ENCODE peak calls at places on chromosomes 2 and 18, in four cellular contexts. One of them, this sample, is unnamed.

GRCh38 chr2:85623991-85624390 is 8.0 kb downstream of the USP39 start:
- DNase-seq in K562: no peak
- DNase-seq in SK-N-SH: no peak
- DNase-seq in HepG2: no peak
- DNase-seq in this sample: no peak

GRCh38 chr2:105864262-105864661 is 119.5 kb downstream of the NCK2 start:
- DNase-seq in K562: no peak
- DNase-seq in SK-N-SH: no peak
- DNase-seq in HepG2: no peak
- DNase-seq in this sample: no peak

GRCh38 chr2:159617651-159618050 is 1.3 kb upstream of the BAZ2B start:
- DNase-seq in K562: no peak
- DNase-seq in HepG2: no peak
- DNase-seq in SK-N-SH: peak
- DNase-seq in this sample: no peak

GRCh38 chr2:18837233-18837632 is 247.9 kb upstream of the NT5C1B start:
- DNase-seq in SK-N-SH: no peak
- DNase-seq in K562: no peak
- DNase-seq in HepG2: no peak
- DNase-seq in this sample: no peak

GRCh38 chr18:62389761-62390481 is 64.8 kb downstream of the TNFRSF11A start:
- DNase-seq in SK-N-SH: no peak
- DNase-seq in HepG2: no peak
- DNase-seq in K562: peak
- DNase-seq in this sample: no peak

GRCh38 chr2:118970396-118971135 is 28.6 kb downstream of the MARCO start:
- DNase-seq in SK-N-SH: no peak
- DNase-seq in K562: no peak
- DNase-seq in HepG2: no peak
- DNase-seq in this sample: no peak

GRCh38 chr2:114293355-114293754 is 149.1 kb upstream of the DPP10 start:
- DNase-seq in K562: no peak
- DNase-seq in SK-N-SH: no peak
- DNase-seq in HepG2: no peak
- DNase-seq in this sample: no peak

GRCh38 chr2:21676676-21677075 is 552.9 kb downstream of the TDRD15 start:
- DNase-seq in HepG2: no peak
- DNase-seq in K562: no peak
- DNase-seq in SK-N-SH: no peak
- DNase-seq in this sample: no peak

GRCh38 chr2:195056001-195056400 is 601.0 kb upstream of the SLC39A10 start:
- DNase-seq in K562: no peak
- DNase-seq in HepG2: no peak
- DNase-seq in SK-N-SH: no peak
- DNase-seq in this sample: no peak

GRCh38 chr18:58412844-58413666 is 215.8 kb downstream of the ALPK2 start:
- DNase-seq in K562: no peak
- DNase-seq in SK-N-SH: no peak
- DNase-seq in HepG2: no peak
- DNase-seq in this sample: no peak

GRCh38 chr2:202194418-202194817 is 44.0 kb downstream of the SUMO1 start:
- DNase-seq in K562: no peak
- DNase-seq in SK-N-SH: no peak
- DNase-seq in HepG2: no peak
- DNase-seq in this sample: no peak

GRCh38 chr2:3960106-3960505 is 256.7 kb downstream of the DCDC2C start:
- DNase-seq in SK-N-SH: no peak
- DNase-seq in K562: no peak
- DNase-seq in HepG2: no peak
- DNase-seq in this sample: no peak

GRCh38 chr2:105697781-105698449 is 46.8 kb upstream of the NCK2 start:
- DNase-seq in SK-N-SH: no peak
- DNase-seq in HepG2: peak
- DNase-seq in K562: no peak
- DNase-seq in this sample: no peak

GRCh38 chr18:23662309-23663263 is at the start of gene ANKRD29:
- DNase-seq in K562: no peak
- DNase-seq in SK-N-SH: peak
- DNase-seq in HepG2: no peak
- DNase-seq in this sample: no peak

GRCh38 chr2:70201831-70202230 is 11.0 kb upstream of the C2orf42 start:
- DNase-seq in HepG2: no peak
- DNase-seq in K562: no peak
- DNase-seq in SK-N-SH: no peak
- DNase-seq in this sample: no peak

GRCh38 chr18:38634117-38634516 is 1068.5 kb upstream of the CELF4 start:
- DNase-seq in SK-N-SH: no peak
- DNase-seq in K562: no peak
- DNase-seq in HepG2: no peak
- DNase-seq in this sample: no peak

GRCh38 chr2:226461981-226462380 is 337.6 kb downstream of the IRS1 start:
- DNase-seq in SK-N-SH: no peak
- DNase-seq in HepG2: no peak
- DNase-seq in K562: no peak
- DNase-seq in this sample: no peak

GRCh38 chr2:229713371-229714079 is 830 bp downstream of the DNER start:
- DNase-seq in K562: no peak
- DNase-seq in HepG2: no peak
- DNase-seq in SK-N-SH: peak
- DNase-seq in this sample: no peak

GRCh38 chr2:237596856-237597679 is 6.5 kb upstream of the RAB17 start:
- DNase-seq in K562: no peak
- DNase-seq in HepG2: no peak
- DNase-seq in SK-N-SH: no peak
- DNase-seq in this sample: no peak

GRCh38 chr2:162938387-162938786 is 99.8 kb upstream of the KCNH7 start:
- DNase-seq in HepG2: no peak
- DNase-seq in SK-N-SH: no peak
- DNase-seq in K562: no peak
- DNase-seq in this sample: no peak

GRCh38 chr2:240916571-240917008 is 10.5 kb downstream of the CROCC2 start:
- DNase-seq in SK-N-SH: peak
- DNase-seq in K562: no peak
- DNase-seq in HepG2: no peak
- DNase-seq in this sample: no peak

GRCh38 chr2:434625-435024 is 146.7 kb upstream of the ALKAL2 start:
- DNase-seq in SK-N-SH: no peak
- DNase-seq in HepG2: no peak
- DNase-seq in K562: no peak
- DNase-seq in this sample: no peak

GRCh38 chr2:162926907-162927306 is 88.3 kb upstream of the KCNH7 start:
- DNase-seq in SK-N-SH: no peak
- DNase-seq in HepG2: no peak
- DNase-seq in K562: no peak
- DNase-seq in this sample: no peak

GRCh38 chr2:31200972-31201371 is 16.3 kb downstream of the CAPN14 start:
- DNase-seq in HepG2: no peak
- DNase-seq in K562: no peak
- DNase-seq in SK-N-SH: no peak
- DNase-seq in this sample: no peak

GRCh38 chr18:46097853-46098615 is at the start of gene ATP5F1A:
- DNase-seq in SK-N-SH: peak
- DNase-seq in HepG2: peak
- DNase-seq in K562: peak
- DNase-seq in this sample: peak

GRCh38 chr2:16012626-16013501 is 72.5 kb downstream of the MYCN start:
- DNase-seq in HepG2: no peak
- DNase-seq in SK-N-SH: no peak
- DNase-seq in K562: no peak
- DNase-seq in this sample: no peak

GRCh38 chr2:3470166-3470651 is 49.1 kb downstream of the ADI1 start:
- DNase-seq in K562: no peak
- DNase-seq in HepG2: no peak
- DNase-seq in SK-N-SH: no peak
- DNase-seq in this sample: no peak

GRCh38 chr2:24870440-24870839 is 49.6 kb downstream of the ADCY3 start:
- DNase-seq in K562: no peak
- DNase-seq in HepG2: no peak
- DNase-seq in SK-N-SH: no peak
- DNase-seq in this sample: no peak

GRCh38 chr18:24560511-24560981 is 100.1 kb downstream of the HRH4 start:
- DNase-seq in SK-N-SH: no peak
- DNase-seq in HepG2: no peak
- DNase-seq in K562: no peak
- DNase-seq in this sample: peak

GRCh38 chr18:13376298-13376840 is 157.8 kb downstream of the LDLRAD4 start:
- DNase-seq in K562: no peak
- DNase-seq in HepG2: no peak
- DNase-seq in SK-N-SH: no peak
- DNase-seq in this sample: no peak

GRCh38 chr2:53268626-53269025 is 499.0 kb upstream of the CHAC2 start:
- DNase-seq in K562: no peak
- DNase-seq in HepG2: no peak
- DNase-seq in SK-N-SH: no peak
- DNase-seq in this sample: no peak

GRCh38 chr2:119481501-119482455 is 42.5 kb downstream of the SCTR start:
- DNase-seq in K562: no peak
- DNase-seq in SK-N-SH: no peak
- DNase-seq in HepG2: no peak
- DNase-seq in this sample: no peak

GRCh38 chr2:175111200-175111657 is 56.8 kb downstream of the ATF2 start:
- DNase-seq in SK-N-SH: peak
- DNase-seq in HepG2: peak
- DNase-seq in K562: peak
- DNase-seq in this sample: peak

GRCh38 chr2:26172866-26173595 is at the start of gene GAREM2:
- DNase-seq in K562: peak
- DNase-seq in HepG2: no peak
- DNase-seq in SK-N-SH: peak
- DNase-seq in this sample: no peak

GRCh38 chr2:26173596-26174482 is 951 bp downstream of the GAREM2 start:
- DNase-seq in SK-N-SH: peak
- DNase-seq in K562: peak
- DNase-seq in HepG2: no peak
- DNase-seq in this sample: no peak

GRCh38 chr2:26175191-26175715 is 2.4 kb downstream of the GAREM2 start:
- DNase-seq in K562: peak
- DNase-seq in SK-N-SH: peak
- DNase-seq in HepG2: no peak
- DNase-seq in this sample: no peak

GRCh38 chr2:26175716-26176615 is 3.1 kb downstream of the GAREM2 start:
- DNase-seq in SK-N-SH: peak
- DNase-seq in K562: peak
- DNase-seq in HepG2: no peak
- DNase-seq in this sample: no peak

GRCh38 chr2:26174691-26175181 is 1.8 kb downstream of the GAREM2 start:
- DNase-seq in SK-N-SH: peak
- DNase-seq in HepG2: no peak
- DNase-seq in K562: peak
- DNase-seq in this sample: no peak
- TF ChIP-seq ELF1 in SK-N-SH: no peak
- TF ChIP-seq ELF1 in HepG2: no peak
- TF ChIP-seq ELF1 in K562: no peak
- TF ChIP-seq ELF1 in this sample: no peak

GRCh38 chr18:1057367-1057766 is 152.7 kb downstream of the ADCYAP1 start:
- DNase-seq in K562: no peak
- DNase-seq in HepG2: no peak
- DNase-seq in SK-N-SH: no peak
- DNase-seq in this sample: no peak

DNA sequence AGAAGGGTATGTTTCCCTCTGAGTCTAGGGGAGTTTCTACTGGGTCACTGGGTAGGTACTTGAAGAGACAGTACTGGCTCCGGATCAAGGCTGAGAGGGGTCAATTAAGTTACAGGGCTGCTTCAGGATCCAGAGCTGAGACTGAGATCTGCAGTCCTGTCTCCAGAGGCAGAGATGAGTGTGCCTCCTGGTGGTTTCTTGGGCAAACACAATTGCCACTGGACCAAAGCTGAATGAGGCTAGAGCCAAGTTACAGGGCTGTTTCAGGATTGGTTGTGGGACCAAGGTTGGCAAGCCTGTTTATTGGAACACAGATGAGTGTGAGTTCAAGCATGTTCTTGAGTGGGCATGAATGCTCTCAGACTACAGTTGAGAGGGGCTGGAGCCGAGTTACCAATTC is 157.9 kb downstream of the ADCYAP1 start:
- DNase-seq in SK-N-SH: no peak
- DNase-seq in K562: peak
- DNase-seq in HepG2: peak
- DNase-seq in this sample: no peak
- TF ChIP-seq ELF1 in SK-N-SH: no peak
- TF ChIP-seq ELF1 in K562: no peak
- TF ChIP-seq ELF1 in HepG2: no peak
- TF ChIP-seq ELF1 in this sample: no peak

GRCh38 chr18:79754831-79755351 is 42.8 kb upstream of the KCNG2 start:
- DNase-seq in K562: no peak
- DNase-seq in HepG2: no peak
- DNase-seq in SK-N-SH: no peak
- DNase-seq in this sample: no peak

GRCh38 chr18:79756143-79756500 is 41.6 kb upstream of the KCNG2 start:
- DNase-seq in SK-N-SH: no peak
- DNase-seq in K562: no peak
- DNase-seq in HepG2: no peak
- DNase-seq in this sample: no peak

GRCh38 chr18:79755496-79756142 is 42.1 kb upstream of the KCNG2 start:
- DNase-seq in K562: no peak
- DNase-seq in SK-N-SH: no peak
- DNase-seq in HepG2: no peak
- DNase-seq in this sample: no peak

GRCh38 chr18:79753391-79753851 is 44.3 kb upstream of the KCNG2 start:
- DNase-seq in K562: no peak
- DNase-seq in HepG2: no peak
- DNase-seq in SK-N-SH: no peak
- DNase-seq in this sample: no peak

DNA sequence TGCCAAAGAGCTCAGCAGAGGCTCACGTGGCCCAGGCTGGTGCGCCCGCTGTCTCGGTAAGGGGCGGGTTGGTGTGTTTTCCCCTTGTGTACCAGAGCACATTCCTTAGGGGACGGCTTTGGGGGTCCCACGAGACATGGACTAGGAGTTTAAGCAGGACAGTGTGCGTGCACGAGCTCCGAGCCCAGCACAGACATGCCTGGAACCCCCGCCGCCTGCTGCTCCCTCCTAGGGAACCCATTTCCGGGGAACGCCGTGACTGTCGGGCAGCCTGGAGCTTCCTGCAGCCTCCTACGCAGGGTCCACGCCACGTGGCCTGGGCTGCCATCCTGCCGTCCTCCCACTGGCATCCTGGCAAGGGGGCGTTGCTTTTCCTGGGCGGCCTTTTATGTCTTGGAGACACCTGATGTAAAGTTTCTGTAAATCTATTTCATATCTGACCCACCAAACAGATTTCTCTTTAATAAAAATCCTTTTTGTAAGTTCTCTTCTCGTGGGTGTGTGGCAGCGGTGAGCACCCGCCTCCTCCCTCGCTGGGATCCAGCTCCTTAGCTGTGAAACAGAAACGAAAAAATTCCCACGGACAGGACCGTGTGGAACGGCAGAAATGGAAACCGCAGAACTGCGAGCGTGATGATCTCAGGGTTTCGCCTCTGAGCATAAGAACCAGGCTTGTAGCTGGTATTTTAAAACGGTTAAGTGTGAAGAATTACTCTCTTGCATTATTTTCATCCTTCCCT is 43.5 kb upstream of the KCNG2 start:
- DNase-seq in SK-N-SH: no peak
- DNase-seq in HepG2: no peak
- DNase-seq in K562: no peak
- DNase-seq in this sample: no peak
- TF ChIP-seq ELF1 in SK-N-SH: no peak
- TF ChIP-seq ELF1 in HepG2: no peak
- TF ChIP-seq ELF1 in K562: no peak
- TF ChIP-seq ELF1 in this sample: no peak

GRCh38 chr2:134254836-134255235 is 964 bp downstream of the MGAT5 start:
- DNase-seq in SK-N-SH: no peak
- DNase-seq in K562: no peak
- DNase-seq in HepG2: no peak
- DNase-seq in this sample: no peak
- TF ChIP-seq ELF1 in SK-N-SH: no peak
- TF ChIP-seq ELF1 in K562: no peak
- TF ChIP-seq ELF1 in HepG2: no peak
- TF ChIP-seq ELF1 in this sample: no peak

This sample was measured in HCT116.